ENCODE peak calls at places on chromosomes 3 and 15, in four cellular contexts. T is HepG2, J is HCT116, L is K562. U is an unnamed sample.
A peak's percentile ranks its signal among the peaks of the same experiment; 100 is the strongest.

GRCh38 chr3:101466465-101467309 is 46.3 kb downstream of the SENP7 start:
- DNase-seq in T (peak; percentile 53), J (no peak), L (no peak), U (no peak)

GRCh38 chr3:132543016-132543739 is 53.9 kb upstream of the ACKR4 start:
- DNase-seq in T (peak; percentile 53), J (peak; percentile 19), L (no peak), U (no peak)

GRCh38 chr3:194065119-194065392 is 70.9 kb upstream of the HES1 start:
- DNase-seq in T (no peak), J (no peak), L (no peak), U (no peak)

GRCh38 chr3:52528596-52529375 is 4.9 kb downstream of the NT5DC2 start:
- DNase-seq in T (no peak), J (no peak), L (no peak), U (no peak)

GRCh38 chr3:178152010-178152409 is 384.2 kb upstream of the KCNMB2 start:
- DNase-seq in T (no peak), J (no peak), L (no peak), U (no peak)

GRCh38 chr3:148379763-148380162 is 317.9 kb upstream of the AGTR1 start:
- DNase-seq in T (peak; percentile 71), J (peak; percentile 65), L (no peak), U (peak; percentile 40)

GRCh38 chr3:123332124-123332641 is 116.7 kb downstream of the ADCY5 start:
- DNase-seq in T (no peak), J (no peak), L (no peak), U (no peak)

GRCh38 chr15:32849769-32850668 is 132.2 kb downstream of the GREM1 start:
- DNase-seq in T (no peak), J (no peak), L (no peak), U (no peak)

GRCh38 chr3:41002104-41002503 is 197.2 kb upstream of the CTNNB1 start:
- DNase-seq in T (no peak), J (no peak), L (no peak), U (no peak)

GRCh38 chr15:33310481-33311311 is at the start of gene RYR3:
- DNase-seq in T (no peak), J (no peak), L (no peak), U (no peak)

GRCh38 chr3:45170071-45170470 is 23.9 kb upstream of the CDCP1 start:
- DNase-seq in T (no peak), J (no peak), L (no peak), U (no peak)

GRCh38 chr3:156675744-156676466 is 1.5 kb downstream of the TIPARP start:
- DNase-seq in T (peak; percentile 24), J (peak; percentile 59), L (no peak), U (no peak)

GRCh38 chr3:17243616-17244015 is 358.9 kb downstream of the PLCL2 start:
- DNase-seq in T (no peak), J (no peak), L (no peak), U (no peak)

GRCh38 chr3:167989066-167989465 is 106.7 kb downstream of the GOLIM4 start:
- DNase-seq in T (no peak), J (no peak), L (no peak), U (no peak)

GRCh38 chr15:69074843-69075224 is 60.3 kb downstream of the NOX5 start:
- DNase-seq in T (no peak), J (no peak), L (no peak), U (no peak)

GRCh38 chr3:133575121-133575520 is 1.6 kb downstream of the CDV3 start:
- DNase-seq in T (no peak), J (no peak), L (no peak), U (no peak)

GRCh38 chr3:188211476-188211875 is 57.5 kb downstream of the LPP start:
- DNase-seq in T (no peak), J (no peak), L (no peak), U (no peak)

GRCh38 chr3:63364909-63365308 is 86.8 kb downstream of the SYNPR start:
- DNase-seq in T (no peak), J (no peak), L (no peak), U (no peak)

GRCh38 chr15:78621810-78622402 is 1.1 kb upstream of the CHRNA3 start:
- DNase-seq in T (no peak), J (no peak), L (no peak), U (no peak)

GRCh38 chr3:50227390-50228183 is 8.4 kb upstream of the GNAI2 start:
- DNase-seq in T (peak; percentile 82), J (peak; percentile 95), L (peak; percentile 89), U (peak; percentile 92)

GRCh38 chr15:28075482-28076029 is 23.6 kb downstream of the OCA2 start:
- DNase-seq in T (no peak), J (no peak), L (no peak), U (no peak)

GRCh38 chr3:130014526-130014925 is 40.0 kb downstream of the TRH start:
- DNase-seq in T (no peak), J (no peak), L (no peak), U (no peak)

GRCh38 chr3:150545419-150546225 is 674 bp downstream of the SERP1 start:
- DNase-seq in T (peak; percentile 7), J (no peak), L (peak; percentile 14), U (no peak)

GRCh38 chr3:195565716-195566115 is 18.0 kb downstream of the APOD start:
- DNase-seq in T (no peak), J (no peak), L (no peak), U (no peak)

GRCh38 chr3:157499342-157499963 is 3.8 kb downstream of the VEPH1 start:
- DNase-seq in T (peak; percentile 61), J (peak; percentile 48), L (no peak), U (peak; percentile 74)

GRCh38 chr3:56145410-56145809 is 322.9 kb downstream of the ERC2 start:
- DNase-seq in T (no peak), J (no peak), L (no peak), U (no peak)

GRCh38 chr3:53551324-53551723 is 56.9 kb downstream of the CACNA1D start:
- DNase-seq in T (no peak), J (no peak), L (no peak), U (no peak)

GRCh38 chr3:16410659-16411058 is 102.8 kb downstream of the RFTN1 start:
- DNase-seq in T (no peak), J (no peak), L (no peak), U (no peak)

GRCh38 chr3:64400706-64401105 is 175.4 kb upstream of the PRICKLE2 start:
- DNase-seq in T (no peak), J (no peak), L (no peak), U (no peak)

GRCh38 chr15:65305144-65305758 is 774 bp downstream of the RNU5B-1 start:
- DNase-seq in T (no peak), J (no peak), L (peak; percentile 48), U (no peak)

GRCh38 chr15:101088788-101089578 is 162.9 kb downstream of the CHSY1 start:
- DNase-seq in T (peak; percentile 35), J (peak; percentile 26), L (peak; percentile 77), U (no peak)

GRCh38 chr3:55879901-55880331 is 392.8 kb upstream of the WNT5A start:
- DNase-seq in T (no peak), J (no peak), L (no peak), U (no peak)

GRCh38 chr15:98904466-98905048 is 103.0 kb downstream of the PGPEP1L start:
- DNase-seq in T (peak; percentile 41), J (peak; percentile 18), L (peak; percentile 55), U (no peak)

GRCh38 chr15:77907824-77908751 is 169.4 kb downstream of the TBC1D2B start:
- DNase-seq in T (peak; percentile 61), J (peak; percentile 36), L (peak; percentile 46), U (peak; percentile 84)

GRCh38 chr3:124131158-124132115 is 139.5 kb upstream of the ROPN1 start:
- DNase-seq in T (no peak), J (no peak), L (no peak), U (no peak)

GRCh38 chr3:194481525-194482195 is 5.1 kb downstream of the ATP13A3 start:
- DNase-seq in T (peak; percentile 40), J (no peak), L (no peak), U (no peak)

GRCh38 chr15:38551720-38552627 is 12.6 kb downstream of the RASGRP1 start:
- DNase-seq in T (no peak), J (no peak), L (no peak), U (no peak)
- H3K4me3 ChIP-seq in T (no peak overlapping the region), J (no peak overlapping the region), L (no peak overlapping the region), U (no peak overlapping the region)

GRCh38 chr3:13495351-13495813 is 15.3 kb downstream of the HDAC11 start:
- DNase-seq in T (no peak), J (no peak), L (no peak), U (no peak)

GRCh38 chr3:13496879-13497278 is 16.8 kb downstream of the HDAC11 start:
- DNase-seq in T (no peak), J (no peak), L (no peak), U (no peak)

GRCh38 chr3:13498354-13499060 is 18.4 kb downstream of the HDAC11 start:
- DNase-seq in T (no peak), J (no peak), L (no peak), U (no peak)

GRCh38 chr3:13495921-13496723 is 16.0 kb downstream of the HDAC11 start:
- DNase-seq in T (peak; percentile 49), J (peak; percentile 48), L (peak; percentile 81), U (peak; percentile 84)

DNA sequence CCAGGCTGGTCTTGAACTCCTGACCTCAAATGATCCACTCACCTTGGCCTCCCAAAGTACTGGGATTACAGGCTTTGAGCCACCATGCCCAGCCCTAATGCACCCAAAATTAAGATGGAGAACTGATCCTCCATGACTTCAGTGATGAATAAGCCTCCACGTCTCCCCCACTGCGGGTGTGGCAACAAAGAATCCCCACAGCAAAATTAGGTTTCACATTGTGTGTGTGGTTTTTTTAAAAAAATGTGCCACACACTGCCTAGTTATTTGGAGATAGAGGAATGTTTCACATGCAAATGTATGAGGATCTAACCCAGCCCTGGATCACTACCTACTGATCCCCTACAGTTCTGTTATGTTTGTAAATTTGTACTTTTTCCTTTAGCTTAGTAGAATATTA is 17.3 kb downstream of the HDAC11 start:
- DNase-seq in T (no peak), J (no peak), L (no peak), U (no peak)
- H3K9ac ChIP-seq in T (no peak overlapping the region), J (no peak overlapping the region), L (no peak overlapping the region), U (no peak overlapping the region)

DNA sequence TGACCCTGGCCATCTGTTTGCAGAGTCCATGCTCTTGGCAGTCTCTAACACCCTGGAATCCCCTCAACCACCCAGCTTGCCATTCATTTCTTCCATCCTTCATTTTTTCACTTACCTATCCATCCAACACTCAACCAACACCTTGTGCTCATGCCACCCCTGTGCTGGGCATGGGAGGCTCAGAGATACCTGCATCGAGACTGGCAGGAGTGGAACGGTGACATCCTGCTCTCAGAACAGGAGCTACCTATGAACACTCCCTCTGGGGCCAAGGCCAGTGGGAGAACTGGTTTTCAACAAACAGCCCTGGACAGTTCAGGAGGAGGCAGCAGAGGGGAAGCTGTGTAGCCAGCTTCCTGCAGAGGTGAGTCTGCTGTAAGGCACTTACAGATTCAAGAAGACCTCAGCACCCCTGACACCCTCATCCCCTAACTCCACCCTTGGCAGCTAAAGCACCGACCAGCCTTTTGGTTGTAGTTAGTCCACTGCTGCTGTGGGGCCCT is 19.5 kb upstream of the ATP2B2 start:
- DNase-seq in T (no peak), J (no peak), L (no peak), U (no peak)
- TF ChIP-seq YY1 in T (no peak), J (no peak), L (no peak), U (no peak)

GRCh38 chr3:5026046-5026362 is 46.8 kb downstream of the BHLHE40 start:
- DNase-seq in T (no peak), J (no peak), L (no peak), U (no peak)
- H3K4me3 ChIP-seq in T (no peak overlapping the region), J (no peak overlapping the region), L (no peak overlapping the region), U (peak overlapping the region; percentile 20)